ENCODE peak calls at places on chromosome 14, in six cellular contexts. X, G, V, I, H and Z are unnamed samples.

GRCh38 chr14:104393898-104394605 is 185.5 kb upstream of the C14orf180 start:
- DNase-seq in X (peak; percentile 64), G (no peak), V (no peak), I (no peak), H (no peak), Z (no peak)

GRCh38 chr14:70186826-70187483 is 1.8 kb downstream of the SLC8A3 start:
- DNase-seq in X (no peak), G (no peak), V (no peak), I (no peak), H (no peak), Z (peak; percentile 91)

GRCh38 chr14:95519699-95520098 is 3.2 kb upstream of the SYNE3 start:
- DNase-seq in X (peak; percentile 93), G (peak; percentile 77), V (peak; percentile 79), I (peak; percentile 79), H (peak; percentile 72), Z (peak; percentile 67)

GRCh38 chr14:77306406-77307098 is 14.1 kb downstream of the POMT2 start:
- DNase-seq in X (no peak), G (peak; percentile 21), V (no peak), I (no peak), H (no peak), Z (no peak)

GRCh38 chr14:104350463-104351185 is 212.2 kb downstream of the KIF26A start:
- DNase-seq in X (peak; percentile 25), G (no peak), V (no peak), I (peak; percentile 23), H (no peak), Z (no peak)

GRCh38 chr14:31414190-31414833 is 6.0 kb downstream of the HEATR5A start:
- DNase-seq in X (no peak), G (peak; percentile 30), V (peak; percentile 72), I (no peak), H (peak; percentile 23), Z (peak; percentile 9)

GRCh38 chr14:43168374-43168925 is 1338.6 kb downstream of the FSCB start:
- DNase-seq in X (no peak), G (no peak), V (no peak), I (no peak), H (no peak), Z (no peak)

GRCh38 chr14:72755766-72756165 is 138.1 kb downstream of the DPF3 start:
- DNase-seq in X (no peak), G (peak; percentile 19), V (no peak), I (no peak), H (no peak), Z (no peak)

GRCh38 chr14:31258427-31259039 is 50.9 kb upstream of the HECTD1 start:
- DNase-seq in X (no peak), G (no peak), V (no peak), I (no peak), H (no peak), Z (no peak)

GRCh38 chr14:95346820-95347219 is 27.1 kb upstream of the CLMN start:
- DNase-seq in X (no peak), G (no peak), V (peak; percentile 34), I (no peak), H (no peak), Z (no peak)

GRCh38 chr14:96502621-96503251 is 554 bp downstream of the PAPOLA start:
- DNase-seq in X (peak; percentile 78), G (peak; percentile 13), V (peak; percentile 23), I (peak; percentile 33), H (peak; percentile 39), Z (no peak)

GRCh38 chr14:23457587-23458445 is 11.7 kb upstream of the NGDN start:
- DNase-seq in X (no peak), G (no peak), V (peak; percentile 61), I (no peak), H (no peak), Z (no peak)

GRCh38 chr14:101169267-101169666 is 265.7 kb upstream of the RTL1 start:
- DNase-seq in X (no peak), G (no peak), V (no peak), I (no peak), H (no peak), Z (no peak)

GRCh38 chr14:58701576-58701975 is 63.8 kb downstream of the DACT1 start:
- DNase-seq in X (no peak), G (no peak), V (no peak), I (no peak), H (no peak), Z (no peak)

GRCh38 chr14:76644875-76645518 is 116.3 kb upstream of the VASH1 start:
- DNase-seq in X (no peak), G (peak; percentile 12), V (peak; percentile 50), I (peak; percentile 11), H (peak; percentile 17), Z (no peak)

GRCh38 chr14:50387543-50387942 is 9.1 kb downstream of the CDKL1 start:
- DNase-seq in X (no peak), G (no peak), V (no peak), I (no peak), H (no peak), Z (no peak)

GRCh38 chr14:22390824-22391461 is 198.1 kb downstream of the DAD1 start:
- DNase-seq in X (no peak), G (no peak), V (peak; percentile 91), I (no peak), H (peak; percentile 65), Z (no peak)

GRCh38 chr14:104101086-104101621 is 15.7 kb downstream of the ASPG start:
- DNase-seq in X (peak; percentile 63), G (no peak), V (no peak), I (no peak), H (no peak), Z (no peak)

GRCh38 chr14:93959239-93960107 is 16.9 kb downstream of the ASB2 start:
- DNase-seq in X (no peak), G (peak; percentile 95), V (peak; percentile 95), I (peak; percentile 94), H (peak; percentile 100), Z (peak; percentile 97)

GRCh38 chr14:67887478-67887877 is 67.9 kb downstream of the RAD51B start:
- DNase-seq in X (no peak), G (no peak), V (no peak), I (no peak), H (no peak), Z (no peak)
- H3K4me3 ChIP-seq in X (no peak overlapping the region), G (no peak overlapping the region), V (no peak overlapping the region), I (no peak overlapping the region), H (no peak overlapping the region), Z (no peak overlapping the region)

GRCh38 chr14:48113713-48114112 is 438.3 kb upstream of the MDGA2 start:
- DNase-seq in X (no peak), G (no peak), V (no peak), I (no peak), H (no peak), Z (no peak)

GRCh38 chr14:48111151-48111550 is 435.7 kb upstream of the MDGA2 start:
- DNase-seq in X (no peak), G (no peak), V (no peak), I (no peak), H (peak; percentile 17), Z (no peak)
- H3K9me3 ChIP-seq in X (no peaks in the 10 kb centered on the region), G (no peaks in the 10 kb centered on the region), V (no peaks in the 10 kb centered on the region), I (no peaks in the 10 kb centered on the region), H (peaks cover 22% of the 10 kb centered on the region), Z (peaks cover 3% of the 10 kb centered on the region)

DNA sequence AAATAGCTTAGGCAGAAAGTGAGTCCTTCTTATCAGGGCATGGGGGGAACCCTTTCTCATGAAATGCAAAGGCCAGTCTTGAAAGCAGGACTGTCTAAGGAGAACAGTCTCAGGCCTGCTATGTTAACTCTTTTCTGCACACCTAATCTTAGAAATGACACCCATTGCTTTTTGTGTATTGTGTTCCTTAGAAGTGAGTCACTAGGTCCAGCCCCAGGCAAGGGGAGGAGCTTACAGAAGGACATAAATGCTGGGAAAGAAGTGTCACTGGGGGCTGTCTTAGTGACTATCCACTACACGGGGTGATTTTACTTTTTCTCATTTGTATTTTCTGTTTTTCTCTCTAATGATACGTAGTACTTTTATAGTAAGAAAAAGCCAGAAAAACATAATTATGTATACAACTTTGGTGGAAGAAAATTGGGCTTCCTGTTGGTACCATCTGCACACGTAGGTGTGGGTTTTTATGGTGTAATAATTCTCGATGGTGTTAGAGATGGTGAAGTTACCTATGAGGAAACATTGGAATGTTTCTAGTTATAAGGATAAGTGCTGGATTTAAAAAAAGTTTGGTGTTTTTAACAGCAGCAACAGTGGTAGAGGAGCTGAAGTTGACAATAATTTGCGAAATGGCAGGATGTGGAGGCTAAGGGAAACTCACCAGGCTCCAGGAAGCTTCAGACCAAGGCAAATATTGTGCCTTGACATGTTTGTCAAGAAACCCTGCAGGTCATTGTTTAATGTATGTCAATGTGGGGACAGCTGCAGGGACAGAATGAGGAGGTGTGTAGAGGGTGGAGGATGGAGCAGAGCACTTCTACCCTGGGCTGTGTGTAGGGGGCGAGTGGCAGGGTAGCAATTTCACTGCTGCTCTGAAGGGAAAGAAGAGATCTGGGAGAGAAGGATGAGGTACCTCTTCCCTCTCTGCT is 214.9 kb downstream of the KTN1 start:
- DNase-seq in X (no peak), G (peak; percentile 33), V (peak; percentile 92), I (peak; percentile 10), H (peak; percentile 52), Z (peak; percentile 61)
- H3K4me3 ChIP-seq in X (no peak overlapping the region), G (no peak overlapping the region), V (no peak overlapping the region), I (no peak overlapping the region), H (no peak overlapping the region), Z (no peak overlapping the region)

DNA sequence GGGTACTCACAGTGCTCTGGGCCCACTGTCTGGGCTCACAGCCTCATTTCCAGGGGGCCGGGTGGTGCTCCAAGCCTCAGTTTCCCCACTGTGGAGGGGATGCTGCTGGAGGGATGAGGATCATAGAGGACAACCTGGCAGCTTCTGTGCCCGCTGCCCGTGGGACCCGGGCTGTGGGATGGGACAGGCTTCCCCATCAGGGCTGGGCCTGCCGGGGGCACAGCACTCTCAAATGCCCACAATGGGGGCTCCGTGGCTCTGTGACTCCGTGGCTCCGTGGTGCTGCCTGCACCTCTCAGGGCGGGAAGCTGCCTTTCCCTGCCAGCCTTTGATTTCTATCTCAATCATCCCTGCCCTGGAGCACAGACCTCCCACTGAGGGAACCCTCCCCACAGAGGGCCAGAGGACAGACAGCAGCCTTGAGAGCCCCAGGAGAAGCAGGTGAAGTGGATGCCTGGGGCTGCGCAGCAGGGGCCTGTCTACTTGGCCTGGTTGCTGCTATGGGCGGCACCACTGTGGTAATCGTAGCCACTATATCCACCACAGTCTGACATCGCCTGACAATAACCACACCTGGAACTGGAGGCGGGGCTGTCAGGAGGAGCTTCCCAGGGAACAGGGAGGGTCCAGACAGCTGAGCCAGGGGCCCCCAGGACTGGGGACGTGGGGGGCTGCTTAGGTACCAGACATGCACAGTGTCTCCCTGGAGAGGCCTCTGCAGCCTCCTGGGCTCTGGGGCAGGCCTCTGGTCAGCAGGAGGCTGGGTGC is 375.9 kb downstream of the TMEM121 start:
- DNase-seq in X (no peak), G (no peak), V (no peak), I (no peak), H (no peak), Z (no peak)
- H3K9me3 ChIP-seq in X (no peaks in the 10 kb centered on the region), G (peaks cover 47% of the 10 kb centered on the region), V (no peaks in the 10 kb centered on the region), I (no peaks in the 10 kb centered on the region), H (peaks cover 22% of the 10 kb centered on the region), Z (peaks cover 4% of the 10 kb centered on the region)

DNA sequence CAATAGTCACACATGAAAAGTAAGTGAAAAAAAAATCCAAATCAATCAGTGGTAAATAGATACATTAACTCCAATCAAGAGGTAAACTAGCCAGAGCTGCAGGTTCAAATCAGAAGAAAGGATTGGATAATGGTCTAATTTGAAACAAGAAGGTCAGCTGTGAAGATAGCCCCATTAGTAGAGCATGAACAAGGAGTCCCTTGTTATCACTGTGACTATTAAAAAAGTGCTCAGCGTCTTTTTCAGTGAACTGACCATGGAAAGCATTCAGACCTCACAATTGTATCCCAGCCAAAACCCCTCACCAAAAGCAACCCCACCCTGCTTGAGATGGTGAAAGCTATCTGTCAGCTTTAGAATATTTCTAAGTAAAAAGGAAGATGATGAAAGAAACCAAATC is 125.0 kb upstream of the EGLN3 start:
- DNase-seq in X (no peak), G (no peak), V (no peak), I (no peak), H (no peak), Z (no peak)
- H3K4me3 ChIP-seq in X (no peak overlapping the region), G (no peak overlapping the region), V (no peak overlapping the region), I (no peak overlapping the region), H (no peak overlapping the region), Z (no peak overlapping the region)

GRCh38 chr14:65453807-65454480 is 41.4 kb downstream of the FUT8 start:
- DNase-seq in X (no peak), G (no peak), V (no peak), I (no peak), H (no peak), Z (no peak)
- H3K9me3 ChIP-seq in X (no peaks in the 10 kb centered on the region), G (no peaks in the 10 kb centered on the region), V (no peaks in the 10 kb centered on the region), I (no peaks in the 10 kb centered on the region), H (no peaks in the 10 kb centered on the region), Z (no peaks in the 10 kb centered on the region)